ENCODE peak calls at places on chromosomes 2 and 18, in five cellular contexts. One of them, this sample, is unnamed.

GRCh38 chr2:86752934-86753333 is 32.8 kb downstream of the RMND5A start:
- DNase-seq in small intestine: peak
- DNase-seq in activated CD8-positive, alpha-beta memory T cell treated with anti-CD3 and anti-CD28 coated beads, Interleukin-2, amount 10 ng/mL, durations not matched to agents 7 days and 5 days: no peak
- DNase-seq in stomach: no peak
- DNase-seq in ureter: no peak
- DNase-seq in this sample: no peak

GRCh38 chr2:239666855-239667376 is 266.1 kb upstream of the HDAC4 start:
- DNase-seq in activated CD8-positive, alpha-beta memory T cell treated with anti-CD3 and anti-CD28 coated beads, Interleukin-2, amount 10 ng/mL, durations not matched to agents 7 days and 5 days: no peak
- DNase-seq in small intestine: no peak
- DNase-seq in ureter: peak
- DNase-seq in stomach: no peak
- DNase-seq in this sample: no peak

GRCh38 chr2:42928692-42929576 is 136.6 kb upstream of the HAAO start:
- DNase-seq in stomach: no peak
- DNase-seq in small intestine: peak
- DNase-seq in activated CD8-positive, alpha-beta memory T cell treated with anti-CD3 and anti-CD28 coated beads, Interleukin-2, amount 10 ng/mL, durations not matched to agents 7 days and 5 days: no peak
- DNase-seq in ureter: no peak
- DNase-seq in this sample: peak

GRCh38 chr2:220811952-220812570 is 760.0 kb downstream of the EPHA4 start:
- DNase-seq in stomach: no peak
- DNase-seq in small intestine: no peak
- DNase-seq in activated CD8-positive, alpha-beta memory T cell treated with anti-CD3 and anti-CD28 coated beads, Interleukin-2, amount 10 ng/mL, durations not matched to agents 7 days and 5 days: no peak
- DNase-seq in ureter: no peak
- DNase-seq in this sample: no peak

GRCh38 chr2:27723372-27724144 is 48.0 kb upstream of the MRPL33 start:
- DNase-seq in stomach: peak
- DNase-seq in small intestine: peak
- DNase-seq in activated CD8-positive, alpha-beta memory T cell treated with anti-CD3 and anti-CD28 coated beads, Interleukin-2, amount 10 ng/mL, durations not matched to agents 7 days and 5 days: no peak
- DNase-seq in ureter: peak
- DNase-seq in this sample: peak

GRCh38 chr2:83967854-83968253 is 491.2 kb downstream of the SUCLG1 start:
- DNase-seq in stomach: no peak
- DNase-seq in activated CD8-positive, alpha-beta memory T cell treated with anti-CD3 and anti-CD28 coated beads, Interleukin-2, amount 10 ng/mL, durations not matched to agents 7 days and 5 days: no peak
- DNase-seq in small intestine: no peak
- DNase-seq in ureter: no peak
- DNase-seq in this sample: no peak

GRCh38 chr2:72094701-72095100 is 53.0 kb downstream of the CYP26B1 start:
- DNase-seq in ureter: peak
- DNase-seq in stomach: peak
- DNase-seq in small intestine: no peak
- DNase-seq in activated CD8-positive, alpha-beta memory T cell treated with anti-CD3 and anti-CD28 coated beads, Interleukin-2, amount 10 ng/mL, durations not matched to agents 7 days and 5 days: no peak
- DNase-seq in this sample: no peak

GRCh38 chr18:3596324-3597158 is 146.6 kb downstream of the TGIF1 start:
- DNase-seq in stomach: peak
- DNase-seq in small intestine: peak
- DNase-seq in activated CD8-positive, alpha-beta memory T cell treated with anti-CD3 and anti-CD28 coated beads, Interleukin-2, amount 10 ng/mL, durations not matched to agents 7 days and 5 days: peak
- DNase-seq in ureter: no peak
- DNase-seq in this sample: peak

GRCh38 chr2:40096360-40096759 is 317.3 kb upstream of the THUMPD2 start:
- DNase-seq in stomach: no peak
- DNase-seq in small intestine: no peak
- DNase-seq in activated CD8-positive, alpha-beta memory T cell treated with anti-CD3 and anti-CD28 coated beads, Interleukin-2, amount 10 ng/mL, durations not matched to agents 7 days and 5 days: no peak
- DNase-seq in ureter: no peak
- DNase-seq in this sample: no peak

GRCh38 chr2:176413786-176414185 is 144.5 kb downstream of the MTX2 start:
- DNase-seq in ureter: no peak
- DNase-seq in activated CD8-positive, alpha-beta memory T cell treated with anti-CD3 and anti-CD28 coated beads, Interleukin-2, amount 10 ng/mL, durations not matched to agents 7 days and 5 days: no peak
- DNase-seq in stomach: no peak
- DNase-seq in small intestine: no peak
- DNase-seq in this sample: no peak

GRCh38 chr2:96157649-96158553 is 12.7 kb upstream of the DUSP2 start:
- DNase-seq in ureter: no peak
- DNase-seq in small intestine: no peak
- DNase-seq in stomach: no peak
- DNase-seq in activated CD8-positive, alpha-beta memory T cell treated with anti-CD3 and anti-CD28 coated beads, Interleukin-2, amount 10 ng/mL, durations not matched to agents 7 days and 5 days: peak
- DNase-seq in this sample: no peak

GRCh38 chr2:40279001-40279400 is 172.9 kb downstream of the SLC8A1 start:
- DNase-seq in ureter: no peak
- DNase-seq in stomach: no peak
- DNase-seq in activated CD8-positive, alpha-beta memory T cell treated with anti-CD3 and anti-CD28 coated beads, Interleukin-2, amount 10 ng/mL, durations not matched to agents 7 days and 5 days: no peak
- DNase-seq in small intestine: peak
- DNase-seq in this sample: no peak

GRCh38 chr2:234579231-234579962 is 82.5 kb upstream of the ARL4C start:
- DNase-seq in ureter: no peak
- DNase-seq in small intestine: no peak
- DNase-seq in stomach: no peak
- DNase-seq in activated CD8-positive, alpha-beta memory T cell treated with anti-CD3 and anti-CD28 coated beads, Interleukin-2, amount 10 ng/mL, durations not matched to agents 7 days and 5 days: peak
- DNase-seq in this sample: no peak

GRCh38 chr2:6773007-6773693 is 92.6 kb downstream of the CMPK2 start:
- DNase-seq in ureter: peak
- DNase-seq in small intestine: peak
- DNase-seq in activated CD8-positive, alpha-beta memory T cell treated with anti-CD3 and anti-CD28 coated beads, Interleukin-2, amount 10 ng/mL, durations not matched to agents 7 days and 5 days: peak
- DNase-seq in stomach: peak
- DNase-seq in this sample: peak

GRCh38 chr18:25225152-25225551 is 126.8 kb downstream of the ZNF521 start:
- DNase-seq in small intestine: no peak
- DNase-seq in ureter: no peak
- DNase-seq in activated CD8-positive, alpha-beta memory T cell treated with anti-CD3 and anti-CD28 coated beads, Interleukin-2, amount 10 ng/mL, durations not matched to agents 7 days and 5 days: no peak
- DNase-seq in stomach: no peak
- DNase-seq in this sample: no peak

GRCh38 chr2:177195194-177195593 is 17.4 kb upstream of the HNRNPA3 start:
- DNase-seq in activated CD8-positive, alpha-beta memory T cell treated with anti-CD3 and anti-CD28 coated beads, Interleukin-2, amount 10 ng/mL, durations not matched to agents 7 days and 5 days: no peak
- DNase-seq in ureter: no peak
- DNase-seq in stomach: no peak
- DNase-seq in small intestine: no peak
- DNase-seq in this sample: no peak

GRCh38 chr2:22382439-22383169 is 1002.4 kb upstream of the KLHL29 start:
- DNase-seq in small intestine: no peak
- DNase-seq in stomach: no peak
- DNase-seq in ureter: no peak
- DNase-seq in activated CD8-positive, alpha-beta memory T cell treated with anti-CD3 and anti-CD28 coated beads, Interleukin-2, amount 10 ng/mL, durations not matched to agents 7 days and 5 days: no peak
- DNase-seq in this sample: no peak

This sample was measured in transverse colon.